ENCODE peak calls at places on chromosomes 4 and X, in eight cellular contexts. O, L, V, R, Y, D, N and E are unnamed samples.

GRCh38 chr4:188934320-188934975 is 795.2 kb downstream of the TRIML1 start:
- DNase-seq in O (no peak), L (no peak), V (no peak), R (peak; percentile 11), Y (no peak), D (no peak), N (no peak), E (no peak)

GRCh38 chrX:105758784-105759183 is 63.6 kb upstream of the NRK start:
- DNase-seq in O (peak; percentile 25), L (no peak), V (no peak), R (no peak), Y (no peak), D (no peak), N (no peak), E (no peak)

GRCh38 chrX:153153516-153153915 is 25.6 kb upstream of the MAGEA1 start:
- DNase-seq in O (no peak), L (no peak), V (no peak), R (no peak), Y (no peak), D (no peak), N (no peak), E (no peak)

GRCh38 chr4:102427599-102427998 is 73.6 kb upstream of the NFKB1 start:
- DNase-seq in O (no peak), L (no peak), V (no peak), R (no peak), Y (no peak), D (no peak), N (no peak), E (no peak)

GRCh38 chr4:110681381-110681780 is 58.5 kb upstream of the PITX2 start:
- DNase-seq in O (no peak), L (no peak), V (no peak), R (no peak), Y (no peak), D (no peak), N (no peak), E (no peak)

GRCh38 chrX:102765217-102765616 is 44.7 kb downstream of the GPRASP3 start:
- DNase-seq in O (no peak), L (no peak), V (no peak), R (peak; percentile 4), Y (no peak), D (no peak), N (peak; percentile 69), E (no peak)

GRCh38 chrX:134452591-134452990 is 7.4 kb upstream of the HPRT1 start:
- DNase-seq in O (no peak), L (no peak), V (no peak), R (no peak), Y (no peak), D (no peak), N (no peak), E (no peak)

GRCh38 chrX:47807548-47807947 is 29.2 kb upstream of the ZNF81 start:
- DNase-seq in O (no peak), L (no peak), V (no peak), R (no peak), Y (no peak), D (peak; percentile 28), N (no peak), E (no peak)

GRCh38 chr4:41256131-41256739 is 493 bp upstream of the UCHL1 start:
- DNase-seq in O (no peak), L (no peak), V (no peak), R (peak; percentile 37), Y (no peak), D (no peak), N (no peak), E (no peak)
- H3K4me3 ChIP-seq in O (peak overlapping the region; percentile 70), L (peak overlapping the region; percentile 41), V (peak overlapping the region; percentile 91), R (peak overlapping the region; percentile 99), Y (no peak overlapping the region), D (peak overlapping the region; percentile 54), N (peak overlapping the region; percentile 58), E (no peak overlapping the region)

GRCh38 chr4:105146286-105147219 is at the start of gene TET2:
- DNase-seq in O (peak; percentile 84), L (peak; percentile 43), V (no peak), R (peak; percentile 79), Y (peak; percentile 82), D (peak; percentile 84), N (peak; percentile 83), E (peak; percentile 94)
- TF ChIP-seq CTCF in O (no peak), L (peak; percentile 9), V (no peak), R (no peak), Y (no peak), D (no peak), N (no peak), E (no peak)

GRCh38 chr4:169619958-169620845 is at the start of gene CLCN3:
- DNase-seq in O (peak; percentile 99), L (peak; percentile 98), V (peak; percentile 84), R (peak; percentile 96), Y (peak; percentile 99), D (peak; percentile 99), N (peak; percentile 98), E (peak; percentile 99)
- TF ChIP-seq POLR2A in O (peak; percentile 92), L (peak; percentile 98), V (peak; percentile 86), R (peak; percentile 89), Y (peak; percentile 88), D (peak; percentile 8), N (peak; percentile 83), E (peak; percentile 74)

GRCh38 chrX:981791-982626 is 230.4 kb downstream of the CRLF2 start:
- DNase-seq in O (no peak), L (no peak), V (peak; percentile 56), R (no peak), Y (no peak), D (no peak), N (no peak), E (peak; percentile 42)
- H3K4me3 ChIP-seq in O (no peak overlapping the region), L (no peak overlapping the region), V (peak overlapping the region; percentile 35), R (no peak overlapping the region), Y (no peak overlapping the region), D (no peak overlapping the region), N (no peak overlapping the region), E (no peak overlapping the region)

DNA sequence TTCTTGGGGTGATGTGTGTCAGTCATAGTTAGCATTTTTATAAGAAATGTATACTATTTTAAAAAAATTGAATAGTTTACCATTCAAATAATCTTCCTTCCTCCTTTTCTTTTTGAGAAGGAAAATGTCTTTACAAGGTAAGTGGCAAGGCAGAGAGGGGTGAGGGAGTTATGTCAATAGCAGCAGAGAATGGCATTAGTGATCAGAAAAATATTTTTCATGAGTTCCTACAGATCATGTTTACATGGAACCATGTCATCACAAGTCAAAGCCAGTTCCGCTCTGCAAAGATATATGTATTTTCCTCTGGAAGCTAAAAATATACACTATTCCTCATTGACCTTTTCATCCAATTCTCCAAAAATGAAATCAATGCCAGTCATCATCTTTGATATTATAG is 67.3 kb downstream of the PTPN13 start:
- DNase-seq in O (no peak), L (no peak), V (no peak), R (no peak), Y (no peak), D (no peak), N (no peak), E (no peak)
- TF ChIP-seq CTCF in O (no peak), L (no peak), V (no peak), R (no peak), Y (no peak), D (no peak), N (no peak), E (no peak)

GRCh38 chr4:140151700-140152014 is 2.3 kb downstream of the MAML3 start:
- DNase-seq in O (peak; percentile 94), L (peak; percentile 87), V (peak; percentile 64), R (peak; percentile 94), Y (peak; percentile 93), D (peak; percentile 84), N (peak; percentile 90), E (peak; percentile 95)
- TF ChIP-seq POLR2A in O (no peak), L (peak; percentile 15), V (peak; percentile 70), R (no peak), Y (peak; percentile 22), D (no peak), N (peak; percentile 14), E (no peak)